ENCODE peak calls at places on chromosomes 3 and 15, in ten cellular contexts. X is retina; W is HS-27A; T is T-helper 1 cell; N is activated naive CD8-positive, alpha-beta T cell treated with anti-CD3 and anti-CD28 coated beads, Interleukin-2, amount 50 U/mL, for 16 hours; U is posterior vena cava; Q is foreskin fibroblast; A is frontal cortex; R is GF-D8; J is NCI-H460. H is an unnamed sample.

GRCh38 chr3:102933377-102933776 is 498.6 kb downstream of the ZPLD1 start:
- DNase-seq in R (no peak), J (no peak), X (no peak), A (no peak), N (no peak), Q (no peak), U (no peak), W (no peak), T (no peak), H (no peak)

GRCh38 chr3:71328917-71329316 is 254.6 kb downstream of the FOXP1 start:
- DNase-seq in R (no peak), J (no peak), X (no peak), N (no peak), W (no peak), U (no peak), A (no peak), T (no peak), Q (no peak), H (no peak)

GRCh38 chr3:14911651-14912050 is 35.7 kb upstream of the NR2C2 start:
- DNase-seq in X (no peak), R (no peak), W (no peak), N (no peak), A (no peak), J (no peak), U (no peak), Q (no peak), T (no peak), H (no peak)

GRCh38 chr3:152257246-152258074 is 11.3 kb upstream of the MBNL1 start:
- DNase-seq in N (no peak), X (no peak), R (peak; percentile 84), U (no peak), A (no peak), Q (no peak), T (no peak), J (no peak), W (no peak), H (no peak)

GRCh38 chr3:174356596-174356995 is 502.5 kb upstream of the NAALADL2 start:
- DNase-seq in Q (no peak), R (no peak), J (no peak), U (no peak), A (no peak), T (no peak), N (no peak), W (no peak), X (no peak), H (no peak)

GRCh38 chr3:111087924-111088469 is 16.4 kb downstream of the NECTIN3 start:
- DNase-seq in W (no peak), Q (no peak), A (no peak), X (no peak), U (no peak), T (no peak), R (no peak), N (no peak), J (no peak), H (no peak)

GRCh38 chr15:60772395-60773120 is 293.6 kb upstream of the ICE2 start:
- DNase-seq in J (no peak), R (no peak), Q (no peak), U (no peak), N (no peak), W (no peak), X (no peak), A (no peak), T (no peak), H (no peak)

GRCh38 chr15:62067448-62068044 is 769 bp downstream of the C2CD4A start:
- DNase-seq in Q (no peak), X (peak; percentile 71), T (no peak), J (no peak), U (no peak), W (no peak), N (no peak), R (no peak), A (no peak), H (peak; percentile 28)

GRCh38 chr15:49848824-49849209 is 228.0 kb downstream of the DTWD1 start:
- DNase-seq in J (peak; percentile 52), X (no peak), N (no peak), T (no peak), W (no peak), R (no peak), U (no peak), A (no peak), Q (no peak), H (no peak)

GRCh38 chr15:63191895-63192603 is 2.6 kb downstream of the RAB8B start:
- DNase-seq in T (no peak), R (peak; percentile 7), A (no peak), X (no peak), W (no peak), N (peak; percentile 9), Q (no peak), J (no peak), U (no peak), H (peak; percentile 19)

GRCh38 chr3:42476225-42477160 is 25.9 kb upstream of the VIPR1 start:
- DNase-seq in U (no peak), R (no peak), Q (no peak), A (no peak), J (no peak), T (no peak), X (no peak), N (no peak), W (no peak), H (peak; percentile 62)

GRCh38 chr15:87401986-87402385 is 854.6 kb downstream of the NTRK3 start:
- DNase-seq in W (no peak), Q (no peak), T (no peak), A (no peak), N (no peak), J (no peak), X (no peak), R (no peak), U (no peak), H (no peak)

GRCh38 chr15:42890161-42890913 is 30.2 kb downstream of the TTBK2 start:
- DNase-seq in R (no peak), X (no peak), J (no peak), T (no peak), A (no peak), Q (peak; percentile 73), U (no peak), N (no peak), W (peak; percentile 83), H (no peak)